ENCODE peak calls at places on chromosomes 16 and 17, in seven cellular contexts. V, K, W, G, R, T and E are unnamed samples.

GRCh38 chr17:20022701-20023100 is 13.5 kb downstream of the SPECC1 start:
- DNase-seq in V (no peak), K (no peak), W (no peak), G (no peak), R (no peak), T (no peak), E (no peak)

GRCh38 chr17:38943607-38944006 is 18.2 kb downstream of the LASP1NB start:
- DNase-seq in V (no peak), K (no peak), W (no peak), G (no peak), R (no peak), T (no peak), E (peak)

GRCh38 chr17:44223574-44224046 is 4.1 kb upstream of the UBTF start:
- DNase-seq in V (no peak), K (peak), W (peak), G (no peak), R (peak), T (peak), E (no peak)

GRCh38 chr16:83068686-83069085 is 441.9 kb downstream of the CDH13 start:
- DNase-seq in V (no peak), K (peak), W (peak), G (no peak), R (no peak), T (no peak), E (peak)

GRCh38 chr16:11087691-11088431 is 143.5 kb downstream of the CLEC16A start:
- DNase-seq in V (no peak), K (no peak), W (no peak), G (no peak), R (no peak), T (no peak), E (peak)

GRCh38 chr17:56290486-56291118 is 137.3 kb downstream of the ANKFN1 start:
- DNase-seq in V (no peak), K (peak), W (peak), G (no peak), R (no peak), T (no peak), E (no peak)

GRCh38 chr17:43365356-43365755 is 33.4 kb upstream of the ARL4D start:
- DNase-seq in V (no peak), K (no peak), W (no peak), G (no peak), R (no peak), T (no peak), E (no peak)

GRCh38 chr16:50631985-50632576 is 49.0 kb downstream of the SNX20 start:
- DNase-seq in V (no peak), K (no peak), W (no peak), G (no peak), R (no peak), T (no peak), E (no peak)

GRCh38 chr17:28551421-28552186 is 820 bp downstream of the UNC119 start:
- DNase-seq in V (no peak), K (peak), W (no peak), G (no peak), R (no peak), T (no peak), E (no peak)

GRCh38 chr16:87582221-87582965 is 19.9 kb upstream of the JPH3 start:
- DNase-seq in V (no peak), K (peak), W (peak), G (no peak), R (peak), T (peak), E (peak)

GRCh38 chr17:61408151-61409041 is 8.8 kb downstream of the TBX2 start:
- DNase-seq in V (peak), K (no peak), W (no peak), G (peak), R (no peak), T (peak), E (no peak)

GRCh38 chr17:68198931-68199836 is 48.7 kb upstream of the AMZ2 start:
- DNase-seq in V (peak), K (no peak), W (peak), G (no peak), R (no peak), T (no peak), E (no peak)